ENCODE peak calls at places on chromosomes 5 and 9, in eight cellular contexts. One of them, this sample, is unnamed.

GRCh38 chr5:72204946-72205345 is 97.7 kb downstream of the MAP1B start:
- DNase-seq in fibroblast of lung: peak
- DNase-seq in neural progenitor cell: no peak
- DNase-seq in AG04450: no peak
- DNase-seq in PC-9: no peak
- DNase-seq in fibroblast of mammary gland: peak
- DNase-seq in lower lobe of right lung: no peak
- DNase-seq in IMR-90: peak
- DNase-seq in this sample: no peak

GRCh38 chr5:39360483-39361071 is 3.7 kb downstream of the C9 start:
- DNase-seq in fibroblast of lung: peak
- DNase-seq in neural progenitor cell: no peak
- DNase-seq in AG04450: no peak
- DNase-seq in PC-9: no peak
- DNase-seq in fibroblast of mammary gland: no peak
- DNase-seq in lower lobe of right lung: no peak
- DNase-seq in IMR-90: no peak
- DNase-seq in this sample: no peak

GRCh38 chr5:113487779-113488644 is at the start of gene MCC:
- DNase-seq in fibroblast of lung: peak
- DNase-seq in neural progenitor cell: peak
- DNase-seq in AG04450: peak
- DNase-seq in PC-9: peak
- DNase-seq in fibroblast of mammary gland: peak
- DNase-seq in lower lobe of right lung: peak
- DNase-seq in IMR-90: peak
- DNase-seq in this sample: peak

GRCh38 chr9:99822096-99822595 is 461 bp downstream of the NR4A3 start:
- DNase-seq in fibroblast of lung: no peak
- DNase-seq in neural progenitor cell: no peak
- DNase-seq in AG04450: no peak
- DNase-seq in PC-9: no peak
- DNase-seq in fibroblast of mammary gland: no peak
- DNase-seq in lower lobe of right lung: no peak
- DNase-seq in IMR-90: no peak
- DNase-seq in this sample: no peak

GRCh38 chr9:75653750-75654149 is 236.7 kb upstream of the PCSK5 start:
- DNase-seq in fibroblast of lung: no peak
- DNase-seq in neural progenitor cell: no peak
- DNase-seq in AG04450: no peak
- DNase-seq in PC-9: no peak
- DNase-seq in fibroblast of mammary gland: no peak
- DNase-seq in lower lobe of right lung: no peak
- DNase-seq in IMR-90: no peak
- DNase-seq in this sample: no peak

GRCh38 chr9:91474656-91475055 is 51.0 kb upstream of the NFIL3 start:
- DNase-seq in fibroblast of lung: peak
- DNase-seq in neural progenitor cell: no peak
- DNase-seq in AG04450: no peak
- DNase-seq in PC-9: no peak
- DNase-seq in fibroblast of mammary gland: peak
- DNase-seq in lower lobe of right lung: no peak
- DNase-seq in IMR-90: peak
- DNase-seq in this sample: no peak

GRCh38 chr9:120389867-120390266 is 190.1 kb downstream of the CDK5RAP2 start:
- DNase-seq in fibroblast of lung: no peak
- DNase-seq in neural progenitor cell: no peak
- DNase-seq in AG04450: no peak
- DNase-seq in PC-9: no peak
- DNase-seq in fibroblast of mammary gland: no peak
- DNase-seq in lower lobe of right lung: no peak
- DNase-seq in IMR-90: no peak
- DNase-seq in this sample: no peak

GRCh38 chr5:103272377-103272776 is 13.8 kb downstream of the MACIR start:
- DNase-seq in fibroblast of lung: peak
- DNase-seq in neural progenitor cell: no peak
- DNase-seq in AG04450: no peak
- DNase-seq in PC-9: no peak
- DNase-seq in fibroblast of mammary gland: no peak
- DNase-seq in lower lobe of right lung: no peak
- DNase-seq in IMR-90: peak
- DNase-seq in this sample: no peak

GRCh38 chr9:3992924-3993323 is 306.9 kb downstream of the GLIS3 start:
- DNase-seq in fibroblast of lung: peak
- DNase-seq in neural progenitor cell: no peak
- DNase-seq in AG04450: peak
- DNase-seq in PC-9: no peak
- DNase-seq in fibroblast of mammary gland: peak
- DNase-seq in lower lobe of right lung: no peak
- DNase-seq in IMR-90: peak
- DNase-seq in this sample: no peak

GRCh38 chr5:40428129-40428528 is 251.6 kb upstream of the PTGER4 start:
- DNase-seq in fibroblast of lung: peak
- DNase-seq in neural progenitor cell: no peak
- DNase-seq in AG04450: no peak
- DNase-seq in PC-9: no peak
- DNase-seq in fibroblast of mammary gland: peak
- DNase-seq in lower lobe of right lung: no peak
- DNase-seq in IMR-90: peak
- DNase-seq in this sample: no peak

DNA sequence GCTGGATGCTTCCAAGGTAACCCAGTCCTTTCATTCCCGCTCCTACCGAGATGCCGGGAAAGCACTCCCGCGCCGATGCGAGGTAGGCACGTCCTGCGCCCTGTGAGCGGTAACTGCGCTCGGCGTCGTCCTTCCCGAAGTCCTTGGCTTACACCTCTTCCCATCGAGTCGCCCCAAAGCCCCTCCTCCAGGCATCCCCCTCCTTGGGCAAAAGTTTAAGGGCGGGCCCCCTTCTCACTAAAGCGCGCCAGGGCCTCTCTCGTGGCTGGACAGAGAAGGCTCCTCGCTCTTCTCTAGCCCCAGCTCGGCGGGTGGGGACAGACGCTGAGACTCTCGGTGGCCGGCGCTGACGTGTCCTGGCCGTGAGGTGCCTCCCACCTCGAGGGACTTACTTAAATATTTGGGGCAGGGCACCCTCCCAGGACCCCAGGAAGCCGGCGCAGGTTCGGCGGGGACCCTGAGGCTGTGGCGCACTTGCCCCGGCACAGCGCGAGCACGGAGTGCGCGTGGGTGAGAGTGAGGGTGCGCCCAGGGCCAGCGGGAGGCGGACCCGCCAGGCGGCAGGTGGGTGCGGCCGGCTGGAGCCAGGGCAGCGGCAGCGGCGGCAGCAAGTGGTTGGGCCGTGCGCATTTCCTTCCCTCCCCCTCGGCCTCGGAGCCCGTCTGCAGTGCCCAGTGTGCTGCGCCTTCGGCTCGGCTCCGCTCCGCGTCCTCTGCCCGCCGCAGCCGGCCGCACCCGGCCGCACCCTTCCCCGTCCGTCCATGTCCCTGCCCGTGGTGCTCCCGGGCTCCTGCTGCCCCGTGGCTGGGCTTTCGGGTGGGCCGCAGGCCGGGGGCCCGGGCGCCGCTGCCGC is at the start of gene ENTREP1:
- DNase-seq in fibroblast of lung: peak
- DNase-seq in neural progenitor cell: peak
- DNase-seq in AG04450: no peak
- DNase-seq in PC-9: peak
- DNase-seq in fibroblast of mammary gland: peak
- DNase-seq in lower lobe of right lung: peak
- DNase-seq in IMR-90: no peak
- DNase-seq in this sample: peak
- TF ChIP-seq CTCF in fibroblast of lung: no peak
- TF ChIP-seq CTCF in neural progenitor cell: no peak
- TF ChIP-seq CTCF in AG04450: no peak
- TF ChIP-seq CTCF in PC-9: no peak
- TF ChIP-seq CTCF in fibroblast of mammary gland: no peak
- TF ChIP-seq CTCF in lower lobe of right lung: no peak
- TF ChIP-seq CTCF in IMR-90: no peak
- TF ChIP-seq CTCF in this sample: no peak

GRCh38 chr9:126805546-126806262 is 864 bp downstream of the ZBTB43 start:
- DNase-seq in fibroblast of lung: peak
- DNase-seq in neural progenitor cell: peak
- DNase-seq in AG04450: no peak
- DNase-seq in PC-9: peak
- DNase-seq in fibroblast of mammary gland: peak
- DNase-seq in lower lobe of right lung: peak
- DNase-seq in IMR-90: peak
- DNase-seq in this sample: no peak

GRCh38 chr9:126804696-126805545 is at the start of gene ZBTB43:
- DNase-seq in fibroblast of lung: peak
- DNase-seq in neural progenitor cell: peak
- DNase-seq in AG04450: peak
- DNase-seq in PC-9: peak
- DNase-seq in fibroblast of mammary gland: peak
- DNase-seq in lower lobe of right lung: peak
- DNase-seq in IMR-90: peak
- DNase-seq in this sample: peak

GRCh38 chr9:126809068-126809467 is 4.2 kb downstream of the ZBTB43 start:
- DNase-seq in fibroblast of lung: no peak
- DNase-seq in neural progenitor cell: no peak
- DNase-seq in AG04450: no peak
- DNase-seq in PC-9: no peak
- DNase-seq in fibroblast of mammary gland: peak
- DNase-seq in lower lobe of right lung: no peak
- DNase-seq in IMR-90: peak
- DNase-seq in this sample: no peak

GRCh38 chr9:126804198-126804695 is 593 bp upstream of the ZBTB43 start:
- DNase-seq in fibroblast of lung: no peak
- DNase-seq in neural progenitor cell: no peak
- DNase-seq in AG04450: no peak
- DNase-seq in PC-9: no peak
- DNase-seq in fibroblast of mammary gland: no peak
- DNase-seq in lower lobe of right lung: no peak
- DNase-seq in IMR-90: no peak
- DNase-seq in this sample: no peak

GRCh38 chr9:126806336-126806735 is 1.5 kb downstream of the ZBTB43 start:
- DNase-seq in fibroblast of lung: peak
- DNase-seq in neural progenitor cell: no peak
- DNase-seq in AG04450: no peak
- DNase-seq in PC-9: no peak
- DNase-seq in fibroblast of mammary gland: peak
- DNase-seq in lower lobe of right lung: no peak
- DNase-seq in IMR-90: peak
- DNase-seq in this sample: no peak
- H3K4me3 ChIP-seq in fibroblast of lung: peak
- H3K4me3 ChIP-seq in neural progenitor cell: peak
- H3K4me3 ChIP-seq in AG04450: peak
- H3K4me3 ChIP-seq in PC-9: peak
- H3K4me3 ChIP-seq in fibroblast of mammary gland: peak
- H3K4me3 ChIP-seq in lower lobe of right lung: peak
- H3K4me3 ChIP-seq in IMR-90: no peak
- H3K4me3 ChIP-seq in this sample: peak

DNA sequence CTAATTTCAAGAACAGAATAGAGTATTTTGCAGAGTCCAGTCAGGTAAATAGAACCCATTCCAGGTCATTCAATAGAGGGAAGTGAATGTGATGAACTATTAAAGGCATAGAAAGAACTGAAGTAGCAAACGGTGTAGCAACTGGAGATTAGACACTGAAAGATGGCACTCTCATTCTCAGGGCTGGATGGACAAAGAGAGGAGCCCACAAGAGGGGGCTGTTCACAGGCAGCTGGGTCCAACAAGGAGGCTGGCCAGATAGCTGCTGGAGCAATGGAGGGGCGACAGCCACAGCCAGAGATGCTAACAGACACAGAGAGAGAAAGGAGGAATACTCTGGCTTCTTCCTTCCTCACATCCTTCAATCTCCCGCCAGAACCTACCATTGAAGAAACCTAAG is 93.1 kb upstream of the SMARCA2 start:
- DNase-seq in fibroblast of lung: no peak
- DNase-seq in neural progenitor cell: peak
- DNase-seq in AG04450: no peak
- DNase-seq in PC-9: no peak
- DNase-seq in fibroblast of mammary gland: no peak
- DNase-seq in lower lobe of right lung: no peak
- DNase-seq in IMR-90: no peak
- DNase-seq in this sample: no peak
- TF ChIP-seq CTCF in fibroblast of lung: no peak
- TF ChIP-seq CTCF in neural progenitor cell: peak
- TF ChIP-seq CTCF in AG04450: no peak
- TF ChIP-seq CTCF in PC-9: no peak
- TF ChIP-seq CTCF in fibroblast of mammary gland: no peak
- TF ChIP-seq CTCF in lower lobe of right lung: no peak
- TF ChIP-seq CTCF in IMR-90: no peak
- TF ChIP-seq CTCF in this sample: no peak

GRCh38 chr9:20481437-20481836 is 140.9 kb downstream of the MLLT3 start:
- DNase-seq in fibroblast of lung: no peak
- DNase-seq in neural progenitor cell: no peak
- DNase-seq in AG04450: no peak
- DNase-seq in PC-9: no peak
- DNase-seq in fibroblast of mammary gland: no peak
- DNase-seq in lower lobe of right lung: no peak
- DNase-seq in IMR-90: no peak
- DNase-seq in this sample: no peak

GRCh38 chr9:20476912-20477311 is 145.4 kb downstream of the MLLT3 start:
- DNase-seq in fibroblast of lung: peak
- DNase-seq in neural progenitor cell: peak
- DNase-seq in AG04450: no peak
- DNase-seq in PC-9: no peak
- DNase-seq in fibroblast of mammary gland: no peak
- DNase-seq in lower lobe of right lung: no peak
- DNase-seq in IMR-90: no peak
- DNase-seq in this sample: peak

GRCh38 chr9:20477940-20478620 is 144.2 kb downstream of the MLLT3 start:
- DNase-seq in fibroblast of lung: peak
- DNase-seq in neural progenitor cell: peak
- DNase-seq in AG04450: no peak
- DNase-seq in PC-9: no peak
- DNase-seq in fibroblast of mammary gland: peak
- DNase-seq in lower lobe of right lung: no peak
- DNase-seq in IMR-90: peak
- DNase-seq in this sample: no peak

GRCh38 chr9:20478780-20479179 is 143.5 kb downstream of the MLLT3 start:
- DNase-seq in fibroblast of lung: no peak
- DNase-seq in neural progenitor cell: peak
- DNase-seq in AG04450: no peak
- DNase-seq in PC-9: no peak
- DNase-seq in fibroblast of mammary gland: no peak
- DNase-seq in lower lobe of right lung: no peak
- DNase-seq in IMR-90: no peak
- DNase-seq in this sample: no peak

DNA sequence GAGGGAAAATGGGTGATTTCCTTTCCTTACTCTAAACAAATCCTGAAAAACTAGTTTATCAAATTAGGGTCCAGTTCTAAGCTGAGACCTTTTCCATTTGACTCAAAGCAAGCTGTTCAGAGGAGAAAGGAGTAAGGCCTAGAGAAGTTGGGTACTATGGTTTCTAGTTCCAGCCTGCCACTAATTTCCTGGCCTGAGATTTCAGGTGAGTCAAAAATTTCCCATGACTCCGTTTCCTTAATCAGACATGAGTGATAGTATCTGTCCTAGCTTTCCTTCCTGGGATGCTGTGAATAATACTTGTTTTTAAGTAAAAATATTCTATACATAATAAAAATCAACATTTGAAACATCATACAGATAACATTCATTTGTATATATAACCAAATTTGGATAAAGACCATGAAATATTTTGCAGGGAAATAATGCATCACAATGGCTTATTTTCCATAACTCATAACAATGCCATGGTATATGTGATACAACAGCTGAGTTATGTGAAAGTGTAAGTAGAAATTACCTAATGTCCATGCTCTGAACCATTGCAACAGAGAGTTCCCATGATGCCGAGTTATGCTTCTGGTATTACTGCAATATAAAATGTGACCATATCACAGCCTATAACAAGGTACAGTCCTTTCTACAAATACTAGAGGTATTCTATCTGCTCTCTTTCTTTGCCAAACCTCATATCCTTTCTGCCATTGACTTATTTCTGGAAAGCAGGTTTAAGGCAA is 142.7 kb downstream of the MLLT3 start:
- DNase-seq in fibroblast of lung: no peak
- DNase-seq in neural progenitor cell: no peak
- DNase-seq in AG04450: no peak
- DNase-seq in PC-9: no peak
- DNase-seq in fibroblast of mammary gland: peak
- DNase-seq in lower lobe of right lung: no peak
- DNase-seq in IMR-90: peak
- DNase-seq in this sample: no peak
- H3K4me3 ChIP-seq in fibroblast of lung: no peak
- H3K4me3 ChIP-seq in neural progenitor cell: no peak
- H3K4me3 ChIP-seq in AG04450: no peak
- H3K4me3 ChIP-seq in PC-9: no peak
- H3K4me3 ChIP-seq in fibroblast of mammary gland: no peak
- H3K4me3 ChIP-seq in lower lobe of right lung: no peak
- H3K4me3 ChIP-seq in IMR-90: no peak
- H3K4me3 ChIP-seq in this sample: no peak

This sample was measured in retinal pigment epithelial cell.